ENCODE peak calls at places on chromosomes 2 and 18, in four cellular contexts. One of them, this sample, is unnamed.

GRCh38 chr2:29160184-29160583 is 45.0 kb downstream of the CLIP4 start:
- DNase-seq in left lung: no peak
- DNase-seq in GM12865: no peak
- DNase-seq in OCI-LY7: no peak
- DNase-seq in this sample: no peak

GRCh38 chr18:64271264-64271663 is 122.4 kb upstream of the LINC00305 start:
- DNase-seq in left lung: no peak
- DNase-seq in GM12865: no peak
- DNase-seq in OCI-LY7: no peak
- DNase-seq in this sample: no peak

GRCh38 chr2:82790277-82791021 is 1668.6 kb downstream of the SUCLG1 start:
- DNase-seq in left lung: no peak
- DNase-seq in GM12865: no peak
- DNase-seq in OCI-LY7: no peak
- DNase-seq in this sample: no peak

GRCh38 chr18:67001052-67001451 is 397.2 kb upstream of the CDH19 start:
- DNase-seq in left lung: no peak
- DNase-seq in GM12865: no peak
- DNase-seq in OCI-LY7: no peak
- DNase-seq in this sample: no peak

GRCh38 chr2:216312441-216312840 is 59.8 kb downstream of the MARCHF4 start:
- DNase-seq in left lung: no peak
- DNase-seq in GM12865: no peak
- DNase-seq in OCI-LY7: no peak
- DNase-seq in this sample: no peak

GRCh38 chr2:73870084-73870483 is 22.7 kb upstream of the ACTG2 start:
- DNase-seq in left lung: no peak
- DNase-seq in GM12865: no peak
- DNase-seq in OCI-LY7: no peak
- DNase-seq in this sample: no peak

GRCh38 chr2:221567231-221567760 is 4.8 kb downstream of the EPHA4 start:
- DNase-seq in left lung: no peak
- DNase-seq in GM12865: no peak
- DNase-seq in OCI-LY7: no peak
- DNase-seq in this sample: no peak

GRCh38 chr18:36532394-36532793 is 234.9 kb downstream of the FHOD3 start:
- DNase-seq in left lung: no peak
- DNase-seq in GM12865: no peak
- DNase-seq in OCI-LY7: no peak
- DNase-seq in this sample: no peak

GRCh38 chr18:27894746-27895145 is 282.2 kb downstream of the CDH2 start:
- DNase-seq in left lung: no peak
- DNase-seq in GM12865: no peak
- DNase-seq in OCI-LY7: no peak
- DNase-seq in this sample: no peak

GRCh38 chr2:66578067-66578852 is 143.3 kb downstream of the MEIS1 start:
- DNase-seq in left lung: peak
- DNase-seq in GM12865: no peak
- DNase-seq in OCI-LY7: no peak
- DNase-seq in this sample: no peak

GRCh38 chr2:108923019-108923700 is 65.9 kb downstream of the EDAR start:
- DNase-seq in left lung: no peak
- DNase-seq in GM12865: no peak
- DNase-seq in OCI-LY7: no peak
- DNase-seq in this sample: no peak

GRCh38 chr2:9984217-9984739 is 32.8 kb downstream of the GRHL1 start:
- DNase-seq in left lung: no peak
- DNase-seq in GM12865: peak
- DNase-seq in OCI-LY7: peak
- DNase-seq in this sample: peak

GRCh38 chr2:102796337-102796736 is 34.5 kb downstream of the TMEM182 start:
- DNase-seq in left lung: no peak
- DNase-seq in GM12865: no peak
- DNase-seq in OCI-LY7: no peak
- DNase-seq in this sample: no peak

GRCh38 chr2:64963719-64964118 is 25.5 kb upstream of the SLC1A4 start:
- DNase-seq in left lung: no peak
- DNase-seq in GM12865: no peak
- DNase-seq in OCI-LY7: no peak
- DNase-seq in this sample: no peak
- TF ChIP-seq CTCF in left lung: no peak
- TF ChIP-seq CTCF in GM12865: no peak
- TF ChIP-seq CTCF in OCI-LY7: peak
- TF ChIP-seq CTCF in this sample: no peak

DNA sequence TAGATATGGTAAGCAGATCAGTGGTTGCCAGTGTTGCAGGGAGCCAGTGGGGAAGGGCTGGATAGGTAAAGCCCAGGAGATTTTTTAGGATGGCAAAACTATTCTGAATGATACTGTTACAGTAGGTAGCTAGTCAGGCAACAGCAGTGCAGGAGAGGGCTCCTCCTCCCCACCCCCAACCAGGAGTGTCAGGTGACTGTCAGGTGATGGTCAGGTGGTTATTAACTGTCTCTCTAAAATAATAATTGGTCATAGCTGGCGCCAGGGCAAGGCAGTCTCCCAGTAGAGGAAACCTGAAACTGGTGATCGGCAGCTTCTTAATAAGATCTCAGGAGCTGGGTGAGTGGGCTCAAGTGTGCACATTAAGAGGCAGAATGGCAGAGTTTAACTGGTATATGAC is 201.6 kb upstream of the PARD3B start:
- DNase-seq in left lung: no peak
- DNase-seq in GM12865: no peak
- DNase-seq in OCI-LY7: no peak
- DNase-seq in this sample: no peak
- TF ChIP-seq CTCF in left lung: no peak
- TF ChIP-seq CTCF in GM12865: no peak
- TF ChIP-seq CTCF in OCI-LY7: no peak
- TF ChIP-seq CTCF in this sample: no peak

GRCh38 chr2:132034646-132035045 is 127.1 kb downstream of the ANKRD30BL start:
- DNase-seq in left lung: no peak
- DNase-seq in GM12865: no peak
- DNase-seq in OCI-LY7: no peak
- DNase-seq in this sample: no peak

GRCh38 chr2:132033949-132034348 is 127.8 kb downstream of the ANKRD30BL start:
- DNase-seq in left lung: no peak
- DNase-seq in GM12865: no peak
- DNase-seq in OCI-LY7: no peak
- DNase-seq in this sample: no peak

GRCh38 chr2:132033365-132033764 is 128.4 kb downstream of the ANKRD30BL start:
- DNase-seq in left lung: no peak
- DNase-seq in GM12865: no peak
- DNase-seq in OCI-LY7: no peak
- DNase-seq in this sample: no peak

GRCh38 chr2:132038179-132038882 is 123.4 kb downstream of the ANKRD30BL start:
- DNase-seq in left lung: peak
- DNase-seq in GM12865: no peak
- DNase-seq in OCI-LY7: peak
- DNase-seq in this sample: peak

GRCh38 chr2:132037527-132038178 is 124.1 kb downstream of the ANKRD30BL start:
- DNase-seq in left lung: peak
- DNase-seq in GM12865: no peak
- DNase-seq in OCI-LY7: peak
- DNase-seq in this sample: peak
- TF ChIP-seq CTCF in left lung: no peak
- TF ChIP-seq CTCF in GM12865: no peak
- TF ChIP-seq CTCF in OCI-LY7: no peak
- TF ChIP-seq CTCF in this sample: no peak

GRCh38 chr2:23595601-23596251 is 210.7 kb downstream of the KLHL29 start:
- DNase-seq in left lung: no peak
- DNase-seq in GM12865: no peak
- DNase-seq in OCI-LY7: no peak
- DNase-seq in this sample: no peak
- TF ChIP-seq CTCF in left lung: no peak
- TF ChIP-seq CTCF in GM12865: no peak
- TF ChIP-seq CTCF in OCI-LY7: no peak
- TF ChIP-seq CTCF in this sample: no peak

GRCh38 chr2:227325056-227325823 is at the start of gene MFF:
- DNase-seq in left lung: peak
- DNase-seq in GM12865: peak
- DNase-seq in OCI-LY7: peak
- DNase-seq in this sample: peak
- TF ChIP-seq CTCF in left lung: peak
- TF ChIP-seq CTCF in GM12865: peak
- TF ChIP-seq CTCF in OCI-LY7: peak
- TF ChIP-seq CTCF in this sample: peak

DNA sequence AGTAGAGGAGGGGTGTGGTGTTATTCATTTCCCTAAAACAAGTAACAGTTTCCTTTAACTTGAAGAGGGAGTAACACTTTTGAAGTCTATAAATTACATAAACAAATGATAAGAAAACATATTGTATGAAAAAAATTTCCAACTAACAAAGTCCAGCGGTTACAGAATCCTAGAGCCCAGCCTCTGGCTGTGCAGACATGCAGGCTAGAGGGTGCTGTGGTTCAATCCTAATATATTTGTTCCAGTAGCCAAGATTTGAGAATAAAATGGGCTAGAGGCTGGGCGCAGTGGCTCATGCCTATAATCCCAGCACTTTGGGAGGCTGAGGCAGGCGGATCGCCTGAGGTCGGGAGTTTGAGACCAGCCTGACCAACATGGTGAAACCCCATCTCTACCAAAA is 56.9 kb downstream of the WDR75 start:
- DNase-seq in left lung: no peak
- DNase-seq in GM12865: no peak
- DNase-seq in OCI-LY7: no peak
- DNase-seq in this sample: no peak
- TF ChIP-seq CTCF in left lung: no peak
- TF ChIP-seq CTCF in GM12865: no peak
- TF ChIP-seq CTCF in OCI-LY7: no peak
- TF ChIP-seq CTCF in this sample: no peak

This sample was measured in GM13976.